ENCODE peak calls at places on chromosomes 4 and X, in seven cellular contexts. N is brain microvascular endothelial cell; Y is head of caudate nucleus; G is RPMI7951; Q is effector memory CD8-positive, alpha-beta T cell; W is fibroblast of gingiva; K is stimulated activated CD8-positive, alpha-beta memory T cell treated with anti-CD3 and anti-CD28 coated beads, Interleukin-7, amount 100 ng/mL, for 24 hours. R is an unnamed sample.

GRCh38 chrX:3244955-3245354 is 101.5 kb downstream of the MXRA5 start:
- DNase-seq in N (no peak), Y (no peak), G (peak; percentile 60), Q (no peak), W (peak; percentile 10), K (no peak), R (no peak)

GRCh38 chrX:18855919-18856644 is 127.8 kb downstream of the PHKA2 start:
- DNase-seq in N (peak; percentile 43), Y (no peak), G (peak; percentile 59), Q (no peak), W (no peak), K (no peak), R (no peak)

GRCh38 chrX:2410279-2411020 is 90.3 kb downstream of the DHRSX start:
- DNase-seq in N (no peak), Y (no peak), G (no peak), Q (no peak), W (no peak), K (no peak), R (no peak)

GRCh38 chr4:76208005-76208765 is 5.4 kb downstream of the SCARB2 start:
- DNase-seq in N (peak; percentile 92), Y (peak; percentile 83), G (peak; percentile 88), Q (no peak), W (peak; percentile 84), K (no peak), R (peak; percentile 96)

GRCh38 chr4:165464813-165465381 is 86.1 kb downstream of the CPE start:
- DNase-seq in N (peak; percentile 25), Y (peak; percentile 26), G (peak; percentile 16), Q (no peak), W (peak; percentile 29), K (no peak), R (peak; percentile 44)

GRCh38 chr4:187149229-187149628 is 425.6 kb upstream of the FAT1 start:
- DNase-seq in N (no peak), Y (no peak), G (no peak), Q (no peak), W (no peak), K (no peak), R (no peak)

GRCh38 chrX:153771261-153771681 is 7.2 kb downstream of the PLXNB3 start:
- DNase-seq in N (no peak), Y (no peak), G (no peak), Q (no peak), W (no peak), K (no peak), R (no peak)

GRCh38 chr4:48913346-48913745 is 6.8 kb upstream of the OCIAD2 start:
- DNase-seq in N (peak; percentile 78), Y (peak; percentile 47), G (peak; percentile 93), Q (no peak), W (peak; percentile 32), K (no peak), R (peak; percentile 34)

GRCh38 chrX:94743478-94743877 is 1069.5 kb downstream of the FAM133A start:
- DNase-seq in N (no peak), Y (no peak), G (no peak), Q (no peak), W (no peak), K (no peak), R (no peak)

GRCh38 chr4:159443975-159444374 is 341.1 kb downstream of the RAPGEF2 start:
- DNase-seq in N (no peak), Y (no peak), G (no peak), Q (no peak), W (no peak), K (no peak), R (no peak)

GRCh38 chr4:56626963-56627362 is 54.1 kb downstream of the HOPX start:
- DNase-seq in N (no peak), Y (no peak), G (no peak), Q (peak; percentile 20), W (no peak), K (no peak), R (no peak)

GRCh38 chrX:108299101-108299591 is 139.1 kb downstream of the COL4A6 start:
- DNase-seq in N (peak; percentile 40), Y (no peak), G (peak; percentile 8), Q (no peak), W (no peak), K (no peak), R (no peak)

GRCh38 chr4:26746742-26747351 is 113.8 kb upstream of the STIM2 start:
- DNase-seq in N (no peak), Y (no peak), G (no peak), Q (no peak), W (no peak), K (no peak), R (no peak)

GRCh38 chr4:151276787-151277557 is at the start of gene PRSS48:
- DNase-seq in N (peak; percentile 47), Y (peak; percentile 89), G (peak; percentile 17), Q (peak; percentile 3), W (peak; percentile 25), K (peak; percentile 16), R (peak; percentile 83)

GRCh38 chr4:7747062-7747385 is 192.6 kb downstream of the AFAP1 start:
- DNase-seq in N (no peak), Y (peak; percentile 28), G (no peak), Q (no peak), W (no peak), K (no peak), R (peak; percentile 65)

GRCh38 chr4:5276475-5277045 is 225.3 kb downstream of the STK32B start:
- DNase-seq in N (no peak), Y (no peak), G (peak; percentile 30), Q (no peak), W (no peak), K (no peak), R (no peak)

GRCh38 chr4:132195181-132195580 is 953.9 kb upstream of the PCDH10 start:
- DNase-seq in N (no peak), Y (no peak), G (no peak), Q (no peak), W (peak; percentile 1), K (no peak), R (no peak)

GRCh38 chr4:1652088-1652487 is 32.0 kb downstream of the FAM53A start:
- DNase-seq in N (no peak), Y (no peak), G (no peak), Q (no peak), W (no peak), K (no peak), R (no peak)

GRCh38 chrX:148412006-148412405 is 88.4 kb upstream of the AFF2 start:
- DNase-seq in N (no peak), Y (no peak), G (no peak), Q (no peak), W (no peak), K (no peak), R (no peak)

GRCh38 chr4:88021824-88022223 is 14.4 kb downstream of the PKD2 start:
- DNase-seq in N (no peak), Y (no peak), G (no peak), Q (no peak), W (peak; percentile 22), K (no peak), R (no peak)

GRCh38 chr4:147714575-147715401 is 17.1 kb upstream of the ARHGAP10 start:
- DNase-seq in N (peak; percentile 85), Y (no peak), G (peak; percentile 50), Q (no peak), W (peak; percentile 86), K (no peak), R (no peak)

GRCh38 chr4:107069049-107069448 is 32.9 kb upstream of the DKK2 start:
- DNase-seq in N (peak; percentile 80), Y (no peak), G (peak; percentile 51), Q (no peak), W (peak; percentile 5), K (no peak), R (no peak)

GRCh38 chr4:136644279-136644678 is 888.0 kb downstream of the PCDH18 start:
- DNase-seq in N (no peak), Y (no peak), G (no peak), Q (no peak), W (no peak), K (no peak), R (no peak)

GRCh38 chrX:125977851-125978250 is 188.2 kb downstream of the DCAF12L2 start:
- DNase-seq in N (no peak), Y (no peak), G (no peak), Q (no peak), W (no peak), K (no peak), R (no peak)

GRCh38 chr4:85489273-85489672 is 14.3 kb downstream of the ARHGAP24 start:
- DNase-seq in N (no peak), Y (no peak), G (peak; percentile 78), Q (no peak), W (no peak), K (no peak), R (peak; percentile 33)

GRCh38 chr4:151931563-151931962 is 170.8 kb upstream of the GATB start:
- DNase-seq in N (no peak), Y (no peak), G (no peak), Q (no peak), W (no peak), K (no peak), R (no peak)

GRCh38 chr4:99655315-99656081 is 2.1 kb downstream of the C4orf54 start:
- DNase-seq in N (peak; percentile 14), Y (no peak), G (peak; percentile 95), Q (no peak), W (peak; percentile 81), K (no peak), R (no peak)

GRCh38 chr4:118835896-118836762 is at the start of gene SEC24D:
- DNase-seq in N (peak; percentile 83), Y (peak; percentile 86), G (peak; percentile 84), Q (peak; percentile 82), W (peak; percentile 85), K (peak; percentile 58), R (peak; percentile 77)

GRCh38 chr4:184344435-184344834 is 126.8 kb upstream of the ENPP6 start:
- DNase-seq in N (no peak), Y (no peak), G (no peak), Q (no peak), W (no peak), K (no peak), R (no peak)

GRCh38 chr4:182418054-182418734 is 175.0 kb downstream of the TENM3 start:
- DNase-seq in N (no peak), Y (no peak), G (no peak), Q (no peak), W (no peak), K (no peak), R (no peak)

GRCh38 chr4:70437212-70437611 is 34.8 kb upstream of the MUC7 start:
- DNase-seq in N (no peak), Y (no peak), G (no peak), Q (no peak), W (no peak), K (no peak), R (no peak)

GRCh38 chr4:15729910-15730533 is 27.2 kb downstream of the BST1 start:
- DNase-seq in N (peak; percentile 40), Y (peak; percentile 35), G (peak; percentile 46), Q (peak; percentile 30), W (peak; percentile 21), K (no peak), R (peak; percentile 74)

GRCh38 chr4:164866817-164867490 is 10.0 kb upstream of the APELA start:
- DNase-seq in N (no peak), Y (no peak), G (peak; percentile 10), Q (no peak), W (peak; percentile 28), K (no peak), R (no peak)